ENCODE peak calls at places on chromosomes 13 and 19, in five cellular contexts. P, K, G, Q and W are unnamed samples.

GRCh38 chr13:27822873-27823311 is 30.6 kb downstream of the GSX1 start:
- DNase-seq in P (no peak), G (no peak), K (no peak), Q (no peak), W (no peak)

GRCh38 chr13:21668665-21669599 is 1.9 kb upstream of the FGF9 start:
- DNase-seq in G (no peak), Q (peak; percentile 51), K (peak; percentile 50), P (no peak), W (no peak)

GRCh38 chr19:4278460-4278901 is 585 bp upstream of the SHD start:
- DNase-seq in P (no peak), Q (no peak), K (no peak), G (no peak), W (no peak)

GRCh38 chr19:18292810-18293641 is 11.6 kb upstream of the JUND start:
- DNase-seq in G (no peak), K (peak; percentile 90), P (no peak), Q (peak; percentile 83), W (no peak)

GRCh38 chr13:109448629-109449028 is 337.8 kb downstream of the IRS2 start:
- DNase-seq in P (no peak), Q (no peak), G (no peak), K (no peak), W (no peak)

GRCh38 chr13:57624565-57625435 is 6.7 kb upstream of the PCDH17 start:
- DNase-seq in Q (no peak), P (no peak), K (no peak), G (no peak), W (no peak)

GRCh38 chr13:29888306-29888705 is 37.9 kb upstream of the UBL3 start:
- DNase-seq in G (no peak), K (no peak), Q (no peak), P (no peak), W (no peak)

GRCh38 chr19:41997121-41997850 is 3.3 kb upstream of the ATP1A3 start:
- DNase-seq in G (no peak), Q (peak; percentile 28), K (no peak), P (no peak), W (no peak)

GRCh38 chr19:33192010-33192409 is 2.1 kb upstream of the LRP3 start:
- DNase-seq in K (peak; percentile 6), Q (no peak), P (peak; percentile 8), G (no peak), W (no peak)

GRCh38 chr13:21458457-21458815 is 667 bp downstream of the ZDHHC20 start:
- DNase-seq in K (peak; percentile 56), G (no peak), Q (peak; percentile 76), P (no peak), W (no peak)

GRCh38 chr19:3194703-3195087 is 9.0 kb downstream of the NCLN start:
- DNase-seq in Q (no peak), G (no peak), K (no peak), P (no peak), W (no peak)
- H3K27ac ChIP-seq in Q (no peak overlapping the region), G (no peak overlapping the region), K (no peak overlapping the region), P (no peak overlapping the region), W (no peak overlapping the region)

GRCh38 chr19:49364083-49364687 is 508 bp downstream of the DKKL1 start:
- DNase-seq in Q (no peak), K (no peak), G (no peak), P (no peak), W (no peak)
- H3K27ac ChIP-seq in Q (no peak overlapping the region), K (peak overlapping the region; percentile 61), G (peak overlapping the region; percentile 39), P (no peak overlapping the region), W (no peak overlapping the region)

GRCh38 chr13:24038846-24039330 is 121.6 kb upstream of the SPATA13 start:
- DNase-seq in P (peak; percentile 68), K (no peak), G (no peak), Q (no peak), W (no peak)
- H3K27ac ChIP-seq in P (peak overlapping the region; percentile 95), K (no peak overlapping the region), G (peak overlapping the region; percentile 49), Q (peak overlapping the region; percentile 16), W (no peak overlapping the region)

GRCh38 chr13:95438297-95438696 is 114.2 kb upstream of the CLDN10 start:
- DNase-seq in P (no peak), K (no peak), Q (no peak), G (no peak), W (no peak)

GRCh38 chr13:95440441-95441088 is 112.0 kb upstream of the CLDN10 start:
- DNase-seq in Q (no peak), P (no peak), K (no peak), G (no peak), W (no peak)

GRCh38 chr13:95441326-95441725 is 111.2 kb upstream of the CLDN10 start:
- DNase-seq in Q (no peak), P (no peak), G (no peak), K (no peak), W (no peak)

GRCh38 chr13:95432141-95432540 is 120.4 kb upstream of the CLDN10 start:
- DNase-seq in P (no peak), G (no peak), Q (no peak), K (no peak), W (no peak)

DNA sequence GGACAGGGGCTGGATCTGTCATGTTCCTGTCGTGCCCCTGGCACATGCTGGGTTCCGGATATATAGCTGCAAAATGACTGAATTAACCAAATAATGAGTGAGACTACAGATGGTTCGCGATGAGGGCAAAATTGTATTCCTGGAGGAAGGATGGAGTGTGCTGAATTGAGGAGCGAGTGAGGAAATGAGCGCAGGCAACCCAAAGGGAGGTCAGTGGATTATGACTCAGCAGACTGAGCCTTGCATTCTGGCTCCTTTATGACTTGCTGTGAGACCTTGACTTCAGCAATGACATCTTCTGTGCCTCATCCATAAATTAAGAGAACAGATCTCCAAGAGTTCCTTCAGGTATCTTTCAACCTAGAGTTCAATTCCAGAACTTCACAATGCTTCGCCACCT is 115.0 kb upstream of the CLDN10 start:
- DNase-seq in K (no peak), Q (no peak), G (no peak), P (no peak), W (no peak)
- H3K27ac ChIP-seq in K (no peak overlapping the region), Q (no peak overlapping the region), G (no peak overlapping the region), P (no peak overlapping the region), W (no peak overlapping the region)

DNA sequence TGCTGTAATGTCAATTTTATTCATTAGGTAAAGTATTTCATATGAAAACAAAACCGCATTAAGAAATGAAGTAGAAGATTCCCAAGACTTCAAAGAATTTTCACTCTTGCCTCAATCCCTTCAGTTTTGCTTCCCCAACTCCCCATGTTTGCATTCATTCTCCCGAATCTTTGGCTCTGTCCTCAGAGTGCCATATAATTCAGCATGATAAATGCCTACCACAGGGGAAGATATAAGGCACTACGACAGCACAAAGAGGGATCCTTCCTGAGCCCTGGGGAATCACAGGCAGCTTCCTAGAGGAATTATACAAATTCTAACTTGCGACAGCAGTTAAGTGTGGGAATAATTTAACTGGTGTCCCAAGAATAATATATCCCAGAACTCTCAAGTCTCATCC is 68.5 kb downstream of the TSC22D1 start:
- DNase-seq in P (no peak), G (no peak), Q (no peak), K (no peak), W (no peak)
- H3K27ac ChIP-seq in P (no peak overlapping the region), G (no peak overlapping the region), Q (no peak overlapping the region), K (peak overlapping the region; percentile 12), W (no peak overlapping the region)

GRCh38 chr13:91572944-91573535 is 174.6 kb downstream of the GPC5 start:
- DNase-seq in K (no peak), P (no peak), G (no peak), Q (no peak), W (no peak)
- H3K27ac ChIP-seq in K (no peak overlapping the region), P (no peak overlapping the region), G (no peak overlapping the region), Q (no peak overlapping the region), W (no peak overlapping the region)

DNA sequence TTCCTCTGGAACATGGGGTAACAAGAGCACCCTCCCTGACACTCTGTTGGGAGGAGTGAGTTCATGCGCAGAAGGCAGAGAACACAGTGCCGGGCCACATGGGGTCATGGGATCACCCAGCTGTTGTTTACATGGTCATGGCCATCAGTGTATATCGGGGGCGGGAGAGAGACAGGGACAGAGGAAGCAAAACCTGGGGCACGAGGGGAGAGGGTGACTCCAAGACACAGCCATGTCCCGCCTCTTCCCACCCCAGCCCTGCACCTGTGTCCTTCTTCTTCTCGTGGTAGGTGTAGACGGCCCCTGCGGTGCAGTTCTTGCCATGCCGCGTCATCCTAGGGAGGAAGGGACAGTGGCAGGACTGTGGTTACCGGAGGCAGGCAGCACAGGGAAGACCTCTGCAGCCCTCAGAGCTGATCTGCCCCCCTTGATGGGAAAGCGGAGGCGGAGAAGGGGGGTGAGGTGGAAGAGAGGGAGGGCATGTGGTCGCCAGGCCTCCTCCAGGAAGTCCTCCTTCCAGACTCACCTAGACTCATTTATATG is 19.9 kb downstream of the NOSIP start:
- DNase-seq in Q (no peak), P (peak; percentile 61), G (no peak), K (peak; percentile 78), W (no peak)
- H3K27ac ChIP-seq in Q (peak overlapping the region; percentile 93), P (peak overlapping the region; percentile 71), G (no peak overlapping the region), K (peak overlapping the region; percentile 82), W (no peak overlapping the region)

GRCh38 chr13:50068508-50068907 is 53.3 kb downstream of the KCNRG start:
- DNase-seq in K (no peak), P (no peak), Q (no peak), G (no peak), W (no peak)
- H3K27ac ChIP-seq in K (no peak overlapping the region), P (no peak overlapping the region), Q (no peak overlapping the region), G (no peak overlapping the region), W (peak overlapping the region; percentile 30)